ENCODE peak calls at places on chromosomes 12 and 14, in nine cellular contexts. I is stimulated activated CD4-positive, alpha-beta T cell treated with anti-CD3 and anti-CD28 coated beads, Interleukin-1b, Interleukin-23, amount 100 ng/mL, for 1 hour; R is EL; T is AML-193; C is T-cell; E is iris pigment epithelial cell; F is KG1; K is HL-60; S is activated gamma-delta T cell treated with anti-CD3 and anti-CD28 coated beads, Interleukin-2, amount 50 U/mL, for 16 hours. M is an unnamed sample.

GRCh38 chr12:84740602-84741001 is 172.0 kb downstream of the SLC6A15 start:
- DNase-seq in T (no peak), C (no peak), I (no peak), R (no peak), K (no peak), E (no peak), F (no peak), S (no peak), M (no peak)

GRCh38 chr14:98943907-98944306 is 328.1 kb downstream of the BCL11B start:
- DNase-seq in I (no peak), F (no peak), T (no peak), K (no peak), R (no peak), C (no peak), S (no peak), E (no peak), M (no peak)

GRCh38 chr12:43835656-43836454 is at the start of gene TMEM117:
- DNase-seq in K (peak; percentile 57), E (peak; percentile 40), F (no peak), R (peak; percentile 63), S (peak; percentile 41), C (peak; percentile 48), I (peak; percentile 4), T (no peak), M (peak; percentile 6)

GRCh38 chr12:51322452-51322851 is 1.5 kb downstream of the BIN2 start:
- DNase-seq in R (no peak), T (no peak), S (no peak), I (no peak), C (no peak), F (no peak), K (no peak), E (no peak), M (no peak)

GRCh38 chr14:93056166-93056839 is 59.4 kb downstream of the ITPK1 start:
- DNase-seq in F (no peak), T (no peak), S (no peak), C (no peak), I (no peak), K (no peak), E (no peak), R (no peak), M (no peak)

GRCh38 chr12:28424965-28425364 is 234.7 kb downstream of the CCDC91 start:
- DNase-seq in E (peak; percentile 93), I (no peak), S (no peak), C (no peak), T (no peak), F (no peak), R (no peak), K (no peak), M (no peak)

GRCh38 chr12:1369460-1369859 is 224.9 kb downstream of the FBXL14 start:
- DNase-seq in C (no peak), I (no peak), K (no peak), F (no peak), E (peak; percentile 5), S (no peak), R (no peak), T (no peak), M (no peak)

GRCh38 chr14:53109028-53109687 is 44.0 kb downstream of the DDHD1 start:
- DNase-seq in S (peak; percentile 43), K (peak; percentile 14), F (peak; percentile 68), E (no peak), C (no peak), I (no peak), T (peak; percentile 44), R (no peak), M (no peak)

GRCh38 chr14:67510121-67510520 is 21.6 kb upstream of the TMEM229B start:
- DNase-seq in I (no peak), R (peak; percentile 61), S (no peak), C (no peak), F (no peak), T (no peak), K (no peak), E (peak; percentile 36), M (no peak)

GRCh38 chr14:23693252-23693775 is 57.1 kb downstream of the DHRS2 start:
- DNase-seq in T (no peak), R (no peak), E (no peak), F (no peak), I (no peak), K (no peak), S (no peak), C (no peak), M (no peak)